ENCODE peak calls at places on chromosomes 2 and 18, in nine cellular contexts. One of them, this sample, is unnamed.
A peak's percentile ranks its signal among the peaks of the same experiment; 100 is the strongest.

GRCh38 chr18:56289381-56289780 is 349.0 kb downstream of the TXNL1 start:
- DNase-seq in frontal cortex: no peak
- DNase-seq in amniotic stem cell: no peak
- DNase-seq in K562: no peak
- DNase-seq in MG63: no peak
- DNase-seq in stimulated activated CD8-positive, alpha-beta memory T cell treated with anti-CD3 and anti-CD28 coated beads, Interleukin-12 subunit alpha, Interleukin-12 subunit beta, amount 100 ng/mL, for 1 hour: no peak
- DNase-seq in bronchial epithelial cell: no peak
- DNase-seq in HTR-8/SVneo: no peak
- DNase-seq in kidney epithelial cell: no peak
- DNase-seq in this sample: no peak

GRCh38 chr2:172449916-172450550 is 22.6 kb downstream of the ITGA6 start:
- DNase-seq in kidney epithelial cell: no peak
- DNase-seq in HTR-8/SVneo: no peak
- DNase-seq in bronchial epithelial cell: peak; percentile 77
- DNase-seq in amniotic stem cell: no peak
- DNase-seq in MG63: no peak
- DNase-seq in frontal cortex: no peak
- DNase-seq in K562: no peak
- DNase-seq in stimulated activated CD8-positive, alpha-beta memory T cell treated with anti-CD3 and anti-CD28 coated beads, Interleukin-12 subunit alpha, Interleukin-12 subunit beta, amount 100 ng/mL, for 1 hour: no peak
- DNase-seq in this sample: no peak

GRCh38 chr2:43576983-43577892 is 18.6 kb downstream of the THADA start:
- DNase-seq in stimulated activated CD8-positive, alpha-beta memory T cell treated with anti-CD3 and anti-CD28 coated beads, Interleukin-12 subunit alpha, Interleukin-12 subunit beta, amount 100 ng/mL, for 1 hour: no peak
- DNase-seq in amniotic stem cell: peak; percentile 55
- DNase-seq in frontal cortex: no peak
- DNase-seq in kidney epithelial cell: peak; percentile 34
- DNase-seq in HTR-8/SVneo: peak; percentile 56
- DNase-seq in MG63: peak; percentile 42
- DNase-seq in K562: peak; percentile 40
- DNase-seq in bronchial epithelial cell: peak; percentile 66
- DNase-seq in this sample: no peak

GRCh38 chr2:182291296-182291695 is 135.5 kb downstream of the PDE1A start:
- DNase-seq in K562: no peak
- DNase-seq in amniotic stem cell: no peak
- DNase-seq in stimulated activated CD8-positive, alpha-beta memory T cell treated with anti-CD3 and anti-CD28 coated beads, Interleukin-12 subunit alpha, Interleukin-12 subunit beta, amount 100 ng/mL, for 1 hour: no peak
- DNase-seq in bronchial epithelial cell: no peak
- DNase-seq in kidney epithelial cell: no peak
- DNase-seq in MG63: no peak
- DNase-seq in HTR-8/SVneo: no peak
- DNase-seq in frontal cortex: no peak
- DNase-seq in this sample: no peak

GRCh38 chr2:10148268-10148667 is 25.7 kb downstream of the RRM2 start:
- DNase-seq in amniotic stem cell: no peak
- DNase-seq in HTR-8/SVneo: no peak
- DNase-seq in frontal cortex: no peak
- DNase-seq in MG63: no peak
- DNase-seq in K562: no peak
- DNase-seq in bronchial epithelial cell: no peak
- DNase-seq in stimulated activated CD8-positive, alpha-beta memory T cell treated with anti-CD3 and anti-CD28 coated beads, Interleukin-12 subunit alpha, Interleukin-12 subunit beta, amount 100 ng/mL, for 1 hour: no peak
- DNase-seq in kidney epithelial cell: no peak
- DNase-seq in this sample: no peak

GRCh38 chr2:209872675-209873074 is 101.0 kb downstream of the UNC80 start:
- DNase-seq in kidney epithelial cell: peak; percentile 32
- DNase-seq in bronchial epithelial cell: peak; percentile 57
- DNase-seq in K562: no peak
- DNase-seq in HTR-8/SVneo: no peak
- DNase-seq in MG63: peak; percentile 44
- DNase-seq in stimulated activated CD8-positive, alpha-beta memory T cell treated with anti-CD3 and anti-CD28 coated beads, Interleukin-12 subunit alpha, Interleukin-12 subunit beta, amount 100 ng/mL, for 1 hour: no peak
- DNase-seq in frontal cortex: peak; percentile 23
- DNase-seq in amniotic stem cell: no peak
- DNase-seq in this sample: no peak

GRCh38 chr2:13193900-13194299 is 477.2 kb downstream of the TRIB2 start:
- DNase-seq in K562: no peak
- DNase-seq in frontal cortex: no peak
- DNase-seq in HTR-8/SVneo: peak; percentile 8
- DNase-seq in bronchial epithelial cell: peak; percentile 31
- DNase-seq in stimulated activated CD8-positive, alpha-beta memory T cell treated with anti-CD3 and anti-CD28 coated beads, Interleukin-12 subunit alpha, Interleukin-12 subunit beta, amount 100 ng/mL, for 1 hour: no peak
- DNase-seq in amniotic stem cell: peak; percentile 3
- DNase-seq in MG63: peak; percentile 34
- DNase-seq in kidney epithelial cell: peak; percentile 9
- DNase-seq in this sample: no peak

GRCh38 chr2:39007875-39008504 is 112.9 kb downstream of the SOS1 start:
- DNase-seq in stimulated activated CD8-positive, alpha-beta memory T cell treated with anti-CD3 and anti-CD28 coated beads, Interleukin-12 subunit alpha, Interleukin-12 subunit beta, amount 100 ng/mL, for 1 hour: no peak
- DNase-seq in MG63: no peak
- DNase-seq in amniotic stem cell: no peak
- DNase-seq in HTR-8/SVneo: no peak
- DNase-seq in bronchial epithelial cell: no peak
- DNase-seq in K562: no peak
- DNase-seq in frontal cortex: no peak
- DNase-seq in kidney epithelial cell: no peak
- DNase-seq in this sample: no peak

GRCh38 chr18:26465431-26465830 is 82.9 kb downstream of the KCTD1 start:
- DNase-seq in kidney epithelial cell: no peak
- DNase-seq in frontal cortex: no peak
- DNase-seq in K562: no peak
- DNase-seq in amniotic stem cell: no peak
- DNase-seq in bronchial epithelial cell: no peak
- DNase-seq in MG63: no peak
- DNase-seq in HTR-8/SVneo: no peak
- DNase-seq in stimulated activated CD8-positive, alpha-beta memory T cell treated with anti-CD3 and anti-CD28 coated beads, Interleukin-12 subunit alpha, Interleukin-12 subunit beta, amount 100 ng/mL, for 1 hour: no peak
- DNase-seq in this sample: no peak

GRCh38 chr2:98487806-98488189 is 43.1 kb downstream of the INPP4A start:
- DNase-seq in frontal cortex: no peak
- DNase-seq in amniotic stem cell: no peak
- DNase-seq in K562: peak; percentile 53
- DNase-seq in MG63: peak; percentile 28
- DNase-seq in stimulated activated CD8-positive, alpha-beta memory T cell treated with anti-CD3 and anti-CD28 coated beads, Interleukin-12 subunit alpha, Interleukin-12 subunit beta, amount 100 ng/mL, for 1 hour: no peak
- DNase-seq in kidney epithelial cell: no peak
- DNase-seq in HTR-8/SVneo: no peak
- DNase-seq in bronchial epithelial cell: peak; percentile 37
- DNase-seq in this sample: no peak

GRCh38 chr2:133812826-133813617 is 244.8 kb upstream of the NCKAP5 start:
- DNase-seq in kidney epithelial cell: peak; percentile 73
- DNase-seq in bronchial epithelial cell: peak; percentile 82
- DNase-seq in HTR-8/SVneo: no peak
- DNase-seq in K562: no peak
- DNase-seq in MG63: peak; percentile 45
- DNase-seq in frontal cortex: no peak
- DNase-seq in stimulated activated CD8-positive, alpha-beta memory T cell treated with anti-CD3 and anti-CD28 coated beads, Interleukin-12 subunit alpha, Interleukin-12 subunit beta, amount 100 ng/mL, for 1 hour: no peak
- DNase-seq in amniotic stem cell: no peak
- DNase-seq in this sample: no peak

GRCh38 chr2:191170301-191170636 is 19.5 kb upstream of the STAT4 start:
- DNase-seq in amniotic stem cell: no peak
- DNase-seq in MG63: no peak
- DNase-seq in frontal cortex: no peak
- DNase-seq in HTR-8/SVneo: no peak
- DNase-seq in kidney epithelial cell: no peak
- DNase-seq in K562: no peak
- DNase-seq in stimulated activated CD8-positive, alpha-beta memory T cell treated with anti-CD3 and anti-CD28 coated beads, Interleukin-12 subunit alpha, Interleukin-12 subunit beta, amount 100 ng/mL, for 1 hour: no peak
- DNase-seq in bronchial epithelial cell: no peak
- DNase-seq in this sample: no peak

This sample was measured in GM12892.